ENCODE peak calls at places on chromosomes 3 and 15, in eight cellular contexts. W, F, Z, L, A, K, E and C are unnamed samples.

GRCh38 chr3:180657094-180657493 is 22.2 kb downstream of the CCDC39 start:
- DNase-seq in W (no peak), F (no peak), Z (no peak), L (no peak), A (no peak), K (no peak), E (no peak), C (no peak)

GRCh38 chr3:158267015-158267414 is 157.1 kb downstream of the RSRC1 start:
- DNase-seq in W (no peak), F (no peak), Z (no peak), L (no peak), A (no peak), K (no peak), E (no peak), C (no peak)

GRCh38 chr15:62307551-62307950 is 142.5 kb upstream of the C2CD4B start:
- DNase-seq in W (no peak), F (no peak), Z (no peak), L (no peak), A (no peak), K (no peak), E (no peak), C (no peak)

GRCh38 chr3:37125195-37125594 is 49.2 kb downstream of the LRRFIP2 start:
- DNase-seq in W (no peak), F (no peak), Z (no peak), L (no peak), A (no peak), K (no peak), E (no peak), C (no peak)

GRCh38 chr3:116339441-116340028 is 105.8 kb downstream of the LSAMP start:
- DNase-seq in W (no peak), F (no peak), Z (peak), L (no peak), A (peak), K (no peak), E (no peak), C (no peak)

GRCh38 chr15:87871738-87872315 is 384.7 kb downstream of the NTRK3 start:
- DNase-seq in W (no peak), F (no peak), Z (no peak), L (no peak), A (no peak), K (no peak), E (no peak), C (no peak)

GRCh38 chr3:47423548-47424145 is 42.8 kb downstream of the PTPN23 start:
- DNase-seq in W (no peak), F (no peak), Z (no peak), L (no peak), A (no peak), K (no peak), E (no peak), C (no peak)

GRCh38 chr3:24181256-24181655 is 236.2 kb downstream of the NR1D2 start:
- DNase-seq in W (no peak), F (no peak), Z (no peak), L (no peak), A (no peak), K (no peak), E (no peak), C (no peak)

GRCh38 chr15:48800811-48801460 is 9.9 kb downstream of the CEP152 start:
- DNase-seq in W (peak), F (no peak), Z (no peak), L (no peak), A (no peak), K (no peak), E (no peak), C (no peak)

GRCh38 chr3:15630646-15631350 is 29.3 kb downstream of the BTD start:
- DNase-seq in W (peak), F (no peak), Z (no peak), L (no peak), A (no peak), K (no peak), E (no peak), C (no peak)

GRCh38 chr3:105809204-105809893 is 59.5 kb downstream of the CBLB start:
- DNase-seq in W (no peak), F (no peak), Z (no peak), L (no peak), A (no peak), K (no peak), E (no peak), C (no peak)

GRCh38 chr3:52023860-52024764 is 28.4 kb upstream of the RPL29 start:
- DNase-seq in W (no peak), F (no peak), Z (no peak), L (no peak), A (no peak), K (no peak), E (no peak), C (no peak)

GRCh38 chr15:55267401-55268053 is 22.1 kb downstream of the RAB27A start:
- DNase-seq in W (peak), F (peak), Z (no peak), L (peak), A (no peak), K (no peak), E (no peak), C (no peak)

GRCh38 chr3:197354195-197355059 is 56.0 kb upstream of the DLG1 start:
- DNase-seq in W (peak), F (peak), Z (peak), L (no peak), A (peak), K (no peak), E (no peak), C (no peak)

GRCh38 chr3:149736180-149737100 is 15.8 kb downstream of the COMMD2 start:
- DNase-seq in W (no peak), F (no peak), Z (peak), L (no peak), A (no peak), K (no peak), E (peak), C (no peak)

GRCh38 chr3:112974178-112974517 is 755 bp downstream of the CD200R1 start:
- DNase-seq in W (no peak), F (no peak), Z (no peak), L (no peak), A (no peak), K (no peak), E (no peak), C (no peak)

GRCh38 chr3:112973325-112974177 is 1.4 kb downstream of the CD200R1 start:
- DNase-seq in W (no peak), F (no peak), Z (no peak), L (no peak), A (no peak), K (no peak), E (no peak), C (no peak)

GRCh38 chr3:112976953-112977352 is 2.0 kb upstream of the CD200R1 start:
- DNase-seq in W (no peak), F (no peak), Z (no peak), L (no peak), A (no peak), K (no peak), E (no peak), C (no peak)

GRCh38 chr3:112976001-112976400 is 1.1 kb upstream of the CD200R1 start:
- DNase-seq in W (no peak), F (no peak), Z (no peak), L (no peak), A (no peak), K (no peak), E (no peak), C (no peak)

DNA sequence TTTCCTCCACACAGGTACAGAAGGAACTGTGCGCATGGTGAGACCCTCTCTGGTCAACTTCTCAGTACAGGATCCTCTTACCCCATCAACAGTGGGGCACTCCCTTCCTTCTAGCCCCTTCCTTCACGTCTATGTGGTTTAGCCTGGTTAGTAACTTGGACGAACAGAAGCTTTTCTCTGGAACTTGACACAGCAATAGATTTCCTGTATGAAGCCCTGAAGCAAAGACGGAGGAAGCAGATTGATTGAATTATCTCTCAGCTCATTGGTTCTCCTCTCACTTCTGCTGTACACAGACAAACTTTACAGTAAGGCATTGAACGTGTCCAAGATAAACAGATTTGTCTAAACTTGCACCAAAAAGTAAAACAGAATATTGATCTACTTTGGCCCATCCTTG is at the start of gene CD200R1:
- DNase-seq in W (no peak), F (no peak), Z (no peak), L (no peak), A (no peak), K (no peak), E (no peak), C (no peak)
- H3K4me3 ChIP-seq in W (no peak), F (peak), Z (no peak), L (peak), A (peak), K (peak), E (no peak), C (peak)

GRCh38 chr3:86987421-86987715 is 3.6 kb downstream of the VGLL3 start:
- DNase-seq in W (no peak), F (no peak), Z (no peak), L (no peak), A (no peak), K (no peak), E (no peak), C (no peak)

GRCh38 chr3:86986666-86987420 is 4.1 kb downstream of the VGLL3 start:
- DNase-seq in W (no peak), F (no peak), Z (no peak), L (no peak), A (no peak), K (no peak), E (no peak), C (no peak)

GRCh38 chr3:86985427-86985826 is 5.5 kb downstream of the VGLL3 start:
- DNase-seq in W (no peak), F (no peak), Z (no peak), L (no peak), A (no peak), K (no peak), E (no peak), C (no peak)

GRCh38 chr3:86984271-86984670 is 6.7 kb downstream of the VGLL3 start:
- DNase-seq in W (no peak), F (no peak), Z (no peak), L (no peak), A (no peak), K (no peak), E (no peak), C (no peak)

DNA sequence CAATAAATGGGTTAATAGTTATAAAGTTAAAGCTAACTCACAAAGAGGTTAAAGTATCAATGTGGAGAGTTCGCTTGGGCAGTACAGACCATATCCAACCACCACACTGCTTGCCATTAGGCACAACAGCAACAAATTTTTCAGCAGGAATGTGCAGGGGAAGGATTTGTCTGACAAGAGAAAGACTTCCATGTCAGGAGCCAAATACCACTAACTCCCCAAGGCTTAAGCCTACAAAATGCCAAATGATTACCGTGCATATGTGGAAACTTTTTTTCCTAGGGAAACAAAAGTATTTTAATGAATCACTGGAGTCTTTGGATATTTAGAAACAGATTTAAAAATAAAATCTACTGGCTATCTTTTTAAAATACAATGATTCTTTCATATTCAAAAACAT is 8.1 kb downstream of the VGLL3 start:
- DNase-seq in W (no peak), F (no peak), Z (no peak), L (no peak), A (no peak), K (no peak), E (no peak), C (no peak)
- TF ChIP-seq POLR2AphosphoS5 in W (no peak), F (peak), Z (no peak), L (no peak), A (no peak), K (no peak), E (no peak), C (no peak)

GRCh38 chr3:11601446-11602241 is 42.1 kb downstream of the VGLL4 start:
- DNase-seq in W (no peak), F (peak), Z (peak), L (peak), A (peak), K (no peak), E (no peak), C (no peak)
- H3K4me3 ChIP-seq in W (no peak), F (no peak), Z (no peak), L (no peak), A (no peak), K (no peak), E (no peak), C (peak)

GRCh38 chr15:70528270-70528706 is 235.1 kb downstream of the UACA start:
- DNase-seq in W (no peak), F (peak), Z (no peak), L (peak), A (no peak), K (no peak), E (peak), C (no peak)

GRCh38 chr15:70525551-70525950 is 237.8 kb downstream of the UACA start:
- DNase-seq in W (no peak), F (no peak), Z (no peak), L (peak), A (no peak), K (no peak), E (no peak), C (no peak)

GRCh38 chr15:70524470-70524869 is 238.9 kb downstream of the UACA start:
- DNase-seq in W (no peak), F (peak), Z (no peak), L (peak), A (no peak), K (no peak), E (no peak), C (no peak)

GRCh38 chr15:70526974-70527325 is 236.4 kb downstream of the UACA start:
- DNase-seq in W (no peak), F (no peak), Z (no peak), L (no peak), A (no peak), K (no peak), E (no peak), C (no peak)

DNA sequence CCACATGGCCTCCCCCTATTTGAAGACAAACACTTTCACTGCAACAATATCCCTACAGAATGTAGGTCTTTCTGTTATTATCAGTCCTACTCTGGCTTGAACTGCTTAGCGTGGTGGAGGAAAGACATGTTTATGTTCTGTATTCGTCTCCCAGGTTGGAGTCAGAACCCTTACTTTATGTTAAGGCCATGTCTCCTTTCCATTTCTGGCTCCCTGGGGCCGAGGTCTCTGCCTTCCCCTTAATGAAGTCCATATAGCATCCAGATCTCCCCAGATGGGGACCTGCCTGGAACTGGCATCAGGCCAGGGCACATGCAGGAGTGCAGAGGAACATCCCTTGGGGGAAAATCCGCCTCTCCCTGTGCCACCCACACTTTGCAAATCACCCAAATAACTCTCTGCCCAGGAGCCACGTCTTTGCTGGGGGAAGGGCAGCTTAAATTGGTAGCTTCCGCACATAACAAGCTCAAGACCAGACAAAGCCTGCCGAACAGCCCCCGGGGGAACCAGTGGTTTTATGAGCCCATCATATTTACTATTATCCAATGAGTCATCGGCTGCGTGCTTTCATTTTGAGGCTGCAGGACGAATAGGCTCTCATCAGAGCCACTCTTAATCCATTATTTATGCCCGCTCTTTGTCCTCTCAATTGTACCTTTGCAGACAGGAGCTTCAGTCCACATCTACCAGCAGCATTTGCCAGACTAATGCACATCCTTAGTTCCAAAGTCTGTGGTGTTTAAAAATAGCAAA is 237.0 kb downstream of the UACA start:
- DNase-seq in W (peak), F (no peak), Z (peak), L (peak), A (no peak), K (peak), E (peak), C (no peak)
- TF ChIP-seq POLR2AphosphoS5 in W (no peak), F (no peak), Z (peak), L (no peak), A (no peak), K (no peak), E (peak), C (no peak)

GRCh38 chr3:45387171-45387570 is 1.2 kb upstream of the LARS2 start:
- DNase-seq in W (no peak), F (no peak), Z (no peak), L (no peak), A (no peak), K (no peak), E (no peak), C (no peak)

GRCh38 chr3:45387636-45388348 is 584 bp upstream of the LARS2 start:
- DNase-seq in W (no peak), F (no peak), Z (no peak), L (no peak), A (no peak), K (no peak), E (no peak), C (no peak)
- H3K4me3 ChIP-seq in W (peak), F (peak), Z (peak), L (peak), A (peak), K (peak), E (peak), C (peak)

GRCh38 chr15:51907136-51907862 is 64.3 kb downstream of the LEO1 start:
- DNase-seq in W (no peak), F (peak), Z (peak), L (no peak), A (no peak), K (no peak), E (peak), C (no peak)
- TF ChIP-seq POLR2AphosphoS5 in W (no peak), F (peak), Z (peak), L (no peak), A (no peak), K (no peak), E (peak), C (no peak)

GRCh38 chr3:17979911-17980310 is 237.5 kb upstream of the TBC1D5 start:
- DNase-seq in W (no peak), F (no peak), Z (no peak), L (no peak), A (no peak), K (no peak), E (no peak), C (no peak)
- H3K4me3 ChIP-seq in W (no peak), F (no peak), Z (no peak), L (no peak), A (no peak), K (no peak), E (no peak), C (no peak)